ENCODE peak calls at places on chromosomes 11 and 22, in seven cellular contexts. E, B, O, Z, Q, N and J are unnamed samples.

GRCh38 chr11:69650832-69651344 is 9.9 kb downstream of the CCND1 start:
- DNase-seq in E (no peak), B (no peak), O (no peak), Z (peak; percentile 49), Q (peak; percentile 30), N (no peak), J (no peak)

GRCh38 chr22:47632646-47633045 is 870.2 kb downstream of the TBC1D22A start:
- DNase-seq in E (no peak), B (no peak), O (no peak), Z (no peak), Q (no peak), N (no peak), J (no peak)

GRCh38 chr22:46029574-46030200 is 52.7 kb upstream of the WNT7B start:
- DNase-seq in E (no peak), B (no peak), O (peak; percentile 8), Z (peak; percentile 38), Q (no peak), N (no peak), J (no peak)

GRCh38 chr11:11708256-11708655 is 86.5 kb upstream of the GALNT18 start:
- DNase-seq in E (no peak), B (no peak), O (no peak), Z (no peak), Q (no peak), N (no peak), J (peak; percentile 4)

GRCh38 chr11:78074756-78075155 is 4.9 kb downstream of the NDUFC2 start:
- DNase-seq in E (no peak), B (no peak), O (no peak), Z (no peak), Q (no peak), N (no peak), J (no peak)

GRCh38 chr11:3732671-3733070 is 61.5 kb upstream of the CHRNA10 start:
- DNase-seq in E (no peak), B (no peak), O (no peak), Z (no peak), Q (no peak), N (no peak), J (peak; percentile 45)

GRCh38 chr11:12410006-12410728 is 32.8 kb downstream of the PARVA start:
- DNase-seq in E (peak; percentile 51), B (no peak), O (no peak), Z (no peak), Q (no peak), N (peak; percentile 53), J (peak; percentile 78)

GRCh38 chr11:22467248-22467647 is 129.1 kb downstream of the SLC17A6 start:
- DNase-seq in E (peak; percentile 54), B (no peak), O (no peak), Z (no peak), Q (no peak), N (no peak), J (peak; percentile 40)

GRCh38 chr11:130212431-130212961 is 52.9 kb downstream of the ST14 start:
- DNase-seq in E (no peak), B (no peak), O (no peak), Z (no peak), Q (no peak), N (no peak), J (no peak)

GRCh38 chr11:93570759-93571413 is 27.7 kb upstream of the SMCO4 start:
- DNase-seq in E (peak; percentile 62), B (peak; percentile 10), O (no peak), Z (peak; percentile 78), Q (no peak), N (peak; percentile 68), J (peak; percentile 67)

GRCh38 chr11:132177106-132177505 is 806.7 kb downstream of the NTM start:
- DNase-seq in E (peak; percentile 70), B (no peak), O (no peak), Z (no peak), Q (no peak), N (peak; percentile 71), J (peak; percentile 56)

GRCh38 chr11:69320326-69320725 is 26.4 kb downstream of the MYEOV start:
- DNase-seq in E (no peak), B (no peak), O (no peak), Z (peak; percentile 11), Q (no peak), N (no peak), J (peak; percentile 10)

GRCh38 chr11:132777067-132777975 is 755.0 kb downstream of the OPCML start:
- DNase-seq in E (no peak), B (no peak), O (no peak), Z (no peak), Q (no peak), N (no peak), J (no peak)

GRCh38 chr11:134942633-134943032 is 530.6 kb upstream of the B3GAT1 start:
- DNase-seq in E (no peak), B (no peak), O (no peak), Z (no peak), Q (no peak), N (peak; percentile 62), J (no peak)

GRCh38 chr11:134944986-134945385 is 532.9 kb upstream of the B3GAT1 start:
- DNase-seq in E (no peak), B (no peak), O (no peak), Z (no peak), Q (no peak), N (no peak), J (no peak)

GRCh38 chr11:134945993-134946392 is 534.0 kb upstream of the B3GAT1 start:
- DNase-seq in E (no peak), B (no peak), O (no peak), Z (no peak), Q (no peak), N (no peak), J (no peak)

GRCh38 chr11:134943544-134943943 is 531.5 kb upstream of the B3GAT1 start:
- DNase-seq in E (no peak), B (no peak), O (no peak), Z (no peak), Q (no peak), N (no peak), J (no peak)

DNA sequence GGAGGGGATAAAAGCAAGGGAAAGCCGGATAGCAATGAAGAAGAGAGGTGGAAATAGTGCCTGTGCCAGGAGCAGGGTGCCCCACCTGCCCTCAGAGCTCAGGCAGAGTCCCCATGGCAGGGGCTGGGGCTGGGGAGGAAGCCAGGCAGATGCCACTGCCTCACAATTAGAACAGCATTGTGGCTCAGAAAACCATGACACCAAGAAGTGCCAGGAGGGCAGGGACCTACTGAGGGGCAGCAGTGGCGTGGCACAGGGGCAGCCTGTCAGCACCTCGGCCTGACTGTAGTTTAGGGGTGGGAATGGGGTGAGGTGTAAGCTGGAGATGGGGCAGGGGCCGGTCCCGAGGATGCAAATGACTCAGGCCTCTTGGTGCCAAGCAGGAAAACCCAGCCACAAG is 532.1 kb upstream of the B3GAT1 start:
- DNase-seq in E (no peak), B (no peak), O (no peak), Z (no peak), Q (no peak), N (no peak), J (no peak)
- H3K4me3 ChIP-seq in E (no peak overlapping the region), B (no peak overlapping the region), O (no peak overlapping the region), Z (no peak overlapping the region), Q (no peak overlapping the region), N (no peak overlapping the region), J (no peak overlapping the region)

GRCh38 chr11:63745304-63746170 is 23.0 kb downstream of the ZFTA start:
- DNase-seq in E (no peak), B (no peak), O (no peak), Z (no peak), Q (no peak), N (no peak), J (no peak)
- TF ChIP-seq CTCF in E (no peak), B (no peak), O (peak; percentile 32), Z (peak; percentile 34), Q (no peak), N (no peak), J (peak; percentile 10)

GRCh38 chr11:6995703-6996102 is 24.4 kb downstream of the ZNF214 start:
- DNase-seq in E (no peak), B (no peak), O (no peak), Z (no peak), Q (no peak), N (no peak), J (no peak)
- H3K4me3 ChIP-seq in E (no peak overlapping the region), B (no peak overlapping the region), O (no peak overlapping the region), Z (no peak overlapping the region), Q (no peak overlapping the region), N (no peak overlapping the region), J (no peak overlapping the region)

GRCh38 chr11:76380977-76381719 is at the start of the genes GVQW3 and THAP12:
- DNase-seq in E (peak; percentile 97), B (peak; percentile 96), O (peak; percentile 97), Z (peak; percentile 98), Q (peak; percentile 99), N (peak; percentile 99), J (peak; percentile 98)
- TF ChIP-seq CTCF in E (no peak), B (no peak), O (peak; percentile 17), Z (peak; percentile 23), Q (no peak), N (no peak), J (no peak)

GRCh38 chr11:128285313-128285712 is 302.0 kb downstream of the ETS1 start:
- DNase-seq in E (no peak), B (no peak), O (no peak), Z (no peak), Q (no peak), N (no peak), J (no peak)
- H3K4me3 ChIP-seq in E (no peak overlapping the region), B (no peak overlapping the region), O (no peak overlapping the region), Z (no peak overlapping the region), Q (no peak overlapping the region), N (no peak overlapping the region), J (no peak overlapping the region)

GRCh38 chr11:63239254-63239653 is 4.1 kb downstream of the SLC22A25 start:
- DNase-seq in E (no peak), B (no peak), O (no peak), Z (no peak), Q (no peak), N (no peak), J (no peak)
- TF ChIP-seq CTCF in E (no peak), B (no peak), O (no peak), Z (no peak), Q (no peak), N (no peak), J (no peak)

GRCh38 chr11:31419138-31419537 is 49.5 kb downstream of the DNAJC24 start:
- DNase-seq in E (no peak), B (no peak), O (no peak), Z (no peak), Q (no peak), N (no peak), J (no peak)

GRCh38 chr11:31414338-31414737 is 44.7 kb downstream of the DNAJC24 start:
- DNase-seq in E (no peak), B (no peak), O (no peak), Z (no peak), Q (no peak), N (no peak), J (no peak)

GRCh38 chr11:31419669-31420068 is 50.0 kb downstream of the DNAJC24 start:
- DNase-seq in E (peak; percentile 13), B (no peak), O (no peak), Z (no peak), Q (no peak), N (no peak), J (no peak)

GRCh38 chr11:31417816-31418215 is 48.2 kb downstream of the DNAJC24 start:
- DNase-seq in E (no peak), B (no peak), O (no peak), Z (no peak), Q (no peak), N (no peak), J (no peak)

DNA sequence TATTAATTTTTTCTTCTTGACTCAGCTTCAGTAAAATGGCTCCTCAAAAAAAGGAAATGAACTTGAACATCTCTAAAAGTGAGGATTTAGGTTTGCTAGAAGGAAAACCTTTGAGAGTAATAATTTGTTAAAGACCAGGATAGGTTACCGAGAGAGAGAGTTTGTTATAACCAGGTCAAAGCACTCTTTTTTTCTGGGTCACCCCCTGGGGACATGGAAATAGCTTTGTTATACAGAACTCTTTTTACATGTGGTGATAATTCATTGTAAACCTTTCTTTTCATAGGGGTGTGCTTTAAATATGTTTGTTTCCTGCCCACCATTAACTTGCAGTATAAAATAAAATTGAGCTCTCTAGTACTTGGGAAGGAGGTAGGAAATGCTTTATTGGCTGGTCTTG is 47.7 kb downstream of the DNAJC24 start:
- DNase-seq in E (no peak), B (no peak), O (no peak), Z (no peak), Q (no peak), N (no peak), J (no peak)
- H3K4me3 ChIP-seq in E (no peak overlapping the region), B (no peak overlapping the region), O (no peak overlapping the region), Z (no peak overlapping the region), Q (no peak overlapping the region), N (no peak overlapping the region), J (no peak overlapping the region)